ENCODE peak calls at places on chromosomes 3 and 15, in six cellular contexts. U is SK-N-SH, K is MM.1S, L is PC-3, Y is HCT116, S is neural progenitor cell. T is an unnamed sample.
A peak's percentile ranks its signal among the peaks of the same experiment; 100 is the strongest.

GRCh38 chr15:96851613-96852012 is 521.1 kb downstream of the NR2F2 start:
- DNase-seq in U (no peak), K (no peak), L (peak; percentile 12), Y (no peak), S (no peak), T (no peak)

GRCh38 chr3:14253022-14253761 is 74.6 kb downstream of the LSM3 start:
- DNase-seq in U (no peak), K (no peak), L (peak; percentile 16), Y (no peak), S (no peak), T (peak; percentile 79)

GRCh38 chr15:88727439-88727838 is 75.8 kb upstream of the ACAN start:
- DNase-seq in U (no peak), K (no peak), L (peak; percentile 25), Y (no peak), S (no peak), T (no peak)

GRCh38 chr3:148791955-148792354 is 35.7 kb upstream of the CPB1 start:
- DNase-seq in U (no peak), K (no peak), L (no peak), Y (no peak), S (no peak), T (no peak)

GRCh38 chr15:63019539-63020109 is 22.9 kb upstream of the TPM1 start:
- DNase-seq in U (no peak), K (no peak), L (peak; percentile 97), Y (peak; percentile 78), S (peak; percentile 73), T (peak; percentile 71)

GRCh38 chr3:141413387-141414140 is 45.3 kb downstream of the ZBTB38 start:
- DNase-seq in U (no peak), K (peak; percentile 25), L (no peak), Y (no peak), S (no peak), T (peak; percentile 58)

GRCh38 chr3:49867871-49868321 is 1.8 kb downstream of the CAMKV start:
- DNase-seq in U (no peak), K (no peak), L (peak; percentile 32), Y (no peak), S (peak; percentile 88), T (peak; percentile 65)

GRCh38 chr3:25041871-25042584 is 386.0 kb upstream of the RARB start:
- DNase-seq in U (peak; percentile 4), K (no peak), L (no peak), Y (no peak), S (no peak), T (no peak)

GRCh38 chr3:42703695-42704025 is 1.1 kb upstream of the HHATL start:
- DNase-seq in U (no peak), K (no peak), L (no peak), Y (no peak), S (no peak), T (no peak)
- H3K4me2 ChIP-seq in U (no peak overlapping the region), K (no peak overlapping the region), L (no peak overlapping the region), Y (no peak overlapping the region), S (no peak overlapping the region), T (no peak overlapping the region)

DNA sequence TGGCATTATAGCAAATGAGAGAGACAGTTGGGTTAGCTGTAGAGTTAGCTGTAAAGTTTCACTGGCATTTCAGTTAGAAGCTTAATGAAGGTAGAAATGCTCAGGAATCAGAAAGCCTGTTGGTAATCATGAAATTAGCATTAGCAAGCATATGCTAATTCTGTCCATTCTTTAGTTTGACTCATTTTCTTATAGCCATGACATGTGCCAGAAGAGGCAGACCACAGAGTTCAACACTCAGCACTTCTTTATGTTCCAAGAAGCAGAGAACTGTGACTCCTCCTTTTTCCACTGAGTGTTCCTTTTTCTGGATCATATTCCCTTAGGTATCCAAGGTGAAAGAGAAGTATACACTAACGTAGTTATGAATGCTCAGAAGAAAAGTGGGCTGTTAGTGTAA is 276.2 kb upstream of the SGO1 start:
- DNase-seq in U (no peak), K (no peak), L (no peak), Y (no peak), S (no peak), T (peak; percentile 8)
- TF ChIP-seq EZH2phosphoT487 in U (no peak), K (no peak), L (no peak), Y (no peak), S (no peak), T (no peak)

GRCh38 chr15:78810377-78811123 is 714 bp downstream of the ADAMTS7 start:
- DNase-seq in U (peak; percentile 85), K (no peak), L (peak; percentile 56), Y (no peak), S (peak; percentile 74), T (peak; percentile 59)
- H3K9ac ChIP-seq in U (peak overlapping the region; percentile 73), K (no peak overlapping the region), L (peak overlapping the region; percentile 32), Y (peak overlapping the region; percentile 65), S (peak overlapping the region; percentile 75), T (peak overlapping the region; percentile 47)

GRCh38 chr15:82300883-82301282 is 38.3 kb downstream of the SAXO2 start:
- DNase-seq in U (no peak), K (no peak), L (no peak), Y (no peak), S (no peak), T (no peak)
- H3K4me2 ChIP-seq in U (no peak overlapping the region), K (no peak overlapping the region), L (no peak overlapping the region), Y (no peak overlapping the region), S (no peak overlapping the region), T (no peak overlapping the region)

DNA sequence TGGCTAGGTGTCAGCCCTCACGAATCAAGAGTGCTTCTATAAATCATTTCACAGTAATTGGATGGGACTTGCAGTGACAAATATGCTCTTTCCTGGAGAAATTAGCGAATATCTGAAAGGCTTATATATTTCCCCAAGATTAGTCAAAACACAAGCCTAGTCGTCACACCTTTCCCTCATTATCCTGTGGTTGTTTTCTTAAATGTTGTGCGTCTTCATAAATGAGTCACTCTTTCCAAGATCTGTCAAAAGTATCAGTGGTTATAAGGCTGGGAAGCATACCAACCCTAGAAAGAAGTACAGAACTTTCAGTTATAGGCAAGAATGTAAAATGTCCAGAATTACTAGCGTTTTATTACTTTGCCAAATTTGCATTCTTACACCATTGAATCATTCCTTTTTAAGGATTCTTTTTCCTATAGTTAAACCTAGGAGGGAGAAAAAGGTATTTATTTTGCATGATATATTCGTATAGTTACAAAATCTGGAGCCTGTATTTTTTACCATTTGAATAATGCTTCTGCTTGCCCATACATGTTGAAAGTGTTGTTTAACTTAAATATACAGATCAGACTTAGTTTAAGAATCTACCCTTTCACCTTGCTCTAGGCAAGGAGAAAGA is 33.6 kb downstream of the TMEM212 start:
- DNase-seq in U (no peak), K (no peak), L (peak; percentile 45), Y (no peak), S (no peak), T (peak; percentile 92)
- TF ChIP-seq EZH2phosphoT487 in U (no peak), K (no peak), L (no peak), Y (no peak), S (no peak), T (peak; percentile 70)

GRCh38 chr15:64634576-64635485 is 140.6 kb downstream of the RBPMS2 start:
- DNase-seq in U (no peak), K (no peak), L (no peak), Y (no peak), S (peak; percentile 78), T (no peak)
- H3K9ac ChIP-seq in U (no peak overlapping the region), K (no peak overlapping the region), L (no peak overlapping the region), Y (no peak overlapping the region), S (no peak overlapping the region), T (no peak overlapping the region)

DNA sequence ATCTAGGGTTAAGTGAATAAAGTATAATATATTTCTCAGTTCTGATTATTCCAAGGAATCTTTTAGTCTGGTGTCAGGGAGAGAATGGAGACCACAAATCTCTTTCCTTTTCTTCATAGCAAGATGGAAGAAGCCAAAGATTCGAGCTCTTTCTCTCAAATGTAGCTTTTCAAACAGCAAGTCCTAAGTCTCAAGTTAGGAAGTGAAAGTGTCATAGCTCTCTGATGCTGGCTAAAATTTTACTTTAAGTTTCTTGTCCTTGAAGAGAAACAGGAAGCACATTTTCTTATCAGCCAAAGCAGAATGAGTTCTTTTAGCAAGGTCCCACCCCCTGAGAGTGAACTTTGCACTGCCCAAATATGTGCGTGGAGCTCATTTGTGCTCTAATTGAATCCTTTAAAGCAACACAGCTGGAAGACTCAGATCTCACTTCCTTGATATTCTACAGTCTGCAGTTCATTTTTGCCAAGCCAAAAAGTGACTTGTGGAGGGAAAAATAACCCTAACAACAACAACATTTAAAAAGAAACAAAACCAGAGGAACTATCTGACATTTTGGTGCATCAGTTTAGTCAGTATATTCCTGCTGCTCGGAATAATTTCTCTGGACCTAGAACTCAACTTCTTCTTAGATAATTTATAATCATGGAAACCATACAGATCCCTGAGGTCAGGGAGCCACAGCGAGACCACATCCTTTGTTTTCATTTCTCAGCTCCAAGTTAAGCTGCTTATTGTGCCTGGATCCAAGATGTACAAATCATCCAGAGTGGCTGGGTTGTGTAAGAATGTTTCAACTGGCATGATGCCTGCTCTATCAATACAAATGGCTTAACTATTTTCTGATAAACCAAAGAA is 238.7 kb upstream of the P2RY1 start:
- DNase-seq in U (no peak), K (peak; percentile 84), L (no peak), Y (no peak), S (peak; percentile 16), T (peak; percentile 68)
- H3K4me2 ChIP-seq in U (peak overlapping the region; percentile 34), K (peak overlapping the region; percentile 75), L (no peak overlapping the region), Y (no peak overlapping the region), S (peak overlapping the region; percentile 20), T (peak overlapping the region; percentile 79)

DNA sequence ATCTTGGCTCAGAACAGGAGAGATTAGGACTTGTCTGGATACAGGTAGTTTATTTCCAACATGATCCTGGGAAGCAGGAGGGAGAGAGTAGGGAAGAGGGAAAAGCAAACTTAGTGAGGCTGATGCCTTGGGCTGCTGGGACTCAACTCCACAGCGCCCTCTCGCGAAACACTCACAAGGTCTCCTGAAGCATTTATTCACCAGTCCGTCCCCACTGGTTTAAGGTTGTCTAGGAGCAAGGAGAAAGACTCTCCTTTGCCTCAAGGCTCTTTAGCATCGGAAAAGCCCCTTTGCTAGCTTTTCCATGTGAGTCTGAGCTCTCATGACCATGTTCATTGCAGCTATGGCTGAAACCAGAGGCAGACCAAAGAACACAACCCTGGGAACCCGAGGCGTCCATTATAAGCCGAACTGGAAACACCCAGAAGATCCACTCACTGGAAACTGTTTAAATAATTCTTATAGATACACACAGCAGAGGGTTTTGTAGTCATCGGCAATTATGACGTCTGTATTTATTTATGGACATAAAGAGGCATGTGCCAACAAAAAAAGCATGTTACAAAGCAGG is 244.5 kb downstream of the CD47 start:
- DNase-seq in U (no peak), K (no peak), L (peak; percentile 80), Y (peak; percentile 64), S (peak; percentile 86), T (peak; percentile 79)
- TF ChIP-seq EZH2phosphoT487 in U (no peak), K (no peak), L (no peak), Y (no peak), S (no peak), T (no peak)

GRCh38 chr3:42019953-42020260 is 58.0 kb upstream of the ULK4 start:
- DNase-seq in U (no peak), K (no peak), L (no peak), Y (no peak), S (no peak), T (no peak)

GRCh38 chr3:42022355-42022754 is 60.5 kb upstream of the ULK4 start:
- DNase-seq in U (no peak), K (no peak), L (no peak), Y (no peak), S (no peak), T (no peak)

GRCh38 chr3:42023380-42023779 is 61.5 kb upstream of the ULK4 start:
- DNase-seq in U (no peak), K (no peak), L (no peak), Y (no peak), S (no peak), T (no peak)

GRCh38 chr3:42020681-42021307 is 58.9 kb upstream of the ULK4 start:
- DNase-seq in U (no peak), K (no peak), L (peak; percentile 93), Y (no peak), S (no peak), T (peak; percentile 93)

GRCh38 chr3:42019144-42019952 is 57.4 kb upstream of the ULK4 start:
- DNase-seq in U (no peak), K (no peak), L (no peak), Y (no peak), S (no peak), T (no peak)
- H3K9ac ChIP-seq in U (no peak overlapping the region), K (no peak overlapping the region), L (no peak overlapping the region), Y (no peak overlapping the region), S (no peak overlapping the region), T (no peak overlapping the region)

GRCh38 chr3:57451150-57451846 is 92.8 kb downstream of the DNAH12 start:
- DNase-seq in U (no peak), K (no peak), L (no peak), Y (no peak), S (no peak), T (no peak)
- H3K4me2 ChIP-seq in U (no peak overlapping the region), K (no peak overlapping the region), L (peak overlapping the region; percentile 35), Y (peak overlapping the region; percentile 69), S (no peak overlapping the region), T (no peak overlapping the region)

T was measured in GM23248.